ENCODE peak calls at places on chromosomes 12 and 14, in seven cellular contexts. A, V, Q, B, U, G and Z are unnamed samples.

GRCh38 chr12:89883630-89884364 is 175.2 kb upstream of the ATP2B1 start:
- DNase-seq in B (peak), A (no peak), U (peak), Q (no peak), V (peak), G (no peak), Z (no peak)

GRCh38 chr14:24408764-24409163 is 10.0 kb downstream of the NYNRIN start:
- DNase-seq in V (no peak), B (no peak), Q (no peak), G (no peak), A (no peak), U (peak), Z (no peak)

GRCh38 chr14:72104011-72104613 is 171.9 kb downstream of the RGS6 start:
- DNase-seq in B (peak), V (no peak), A (peak), Q (no peak), U (no peak), G (peak), Z (peak)

GRCh38 chr12:2507811-2508210 is 287.0 kb upstream of the FKBP4 start:
- DNase-seq in A (no peak), U (no peak), G (no peak), B (peak), Q (no peak), V (peak), Z (no peak)

GRCh38 chr14:39467889-39468524 is 35.8 kb upstream of the FBXO33 start:
- DNase-seq in A (no peak), B (peak), G (peak), V (peak), U (peak), Q (no peak), Z (peak)

GRCh38 chr14:100988011-100988410 is 84.5 kb upstream of the RTL1 start:
- DNase-seq in B (no peak), A (no peak), V (no peak), U (no peak), G (no peak), Q (no peak), Z (peak)

GRCh38 chr14:61860294-61860918 is 98.2 kb downstream of the SNAPC1 start:
- DNase-seq in V (no peak), B (peak), Q (no peak), G (peak), A (peak), U (peak), Z (peak)

GRCh38 chr12:132631357-132632065 is 12.9 kb downstream of the P2RX2 start:
- DNase-seq in U (no peak), Q (no peak), B (no peak), G (peak), V (no peak), A (no peak), Z (no peak)

GRCh38 chr12:126483145-126484068 is 1418.2 kb downstream of the AACS start:
- DNase-seq in U (peak), Q (peak), G (no peak), B (no peak), A (no peak), V (no peak), Z (no peak)

GRCh38 chr12:68773582-68773981 is 27.6 kb downstream of the SLC35E3 start:
- DNase-seq in U (no peak), B (no peak), V (no peak), Q (no peak), A (no peak), G (no peak), Z (no peak)

GRCh38 chr12:74286254-74286653 is 251.4 kb upstream of the ATXN7L3B start:
- DNase-seq in U (no peak), A (no peak), G (no peak), B (no peak), V (no peak), Q (no peak), Z (no peak)

GRCh38 chr14:76531821-76532318 is 155.9 kb downstream of the ESRRB start:
- DNase-seq in Q (no peak), U (no peak), B (peak), G (no peak), A (no peak), V (no peak), Z (no peak)

GRCh38 chr12:51000245-51000644 is 25.9 kb downstream of the SLC11A2 start:
- DNase-seq in V (no peak), Q (peak), G (no peak), B (no peak), U (peak), A (no peak), Z (no peak)

GRCh38 chr14:63759454-63759853 is 31.6 kb upstream of the SGPP1 start:
- DNase-seq in B (no peak), A (no peak), Q (no peak), G (peak), U (peak), V (no peak), Z (no peak)

GRCh38 chr12:104668274-104668718 is 211.5 kb downstream of the CHST11 start:
- DNase-seq in Q (no peak), A (no peak), B (no peak), G (no peak), U (no peak), V (no peak), Z (no peak)

GRCh38 chr12:2613674-2614073 is 181.1 kb upstream of the FKBP4 start:
- DNase-seq in B (no peak), G (no peak), Q (peak), A (no peak), V (no peak), U (peak), Z (peak)

GRCh38 chr14:101442451-101442850 is 118.8 kb upstream of the DIO3 start:
- DNase-seq in V (no peak), Q (no peak), U (no peak), G (peak), B (no peak), A (peak), Z (no peak)

GRCh38 chr12:4707306-4707705 is 12.9 kb upstream of the GALNT8 start:
- DNase-seq in B (no peak), G (no peak), U (no peak), V (no peak), Q (no peak), A (no peak), Z (no peak)

GRCh38 chr14:30974628-30975027 is 50.8 kb upstream of the AP4S1 start:
- DNase-seq in G (no peak), V (no peak), Q (no peak), A (no peak), B (no peak), U (peak), Z (no peak)

GRCh38 chr12:124302241-124302806 is 7.4 kb downstream of the RFLNA start:
- DNase-seq in V (no peak), B (no peak), G (no peak), Q (no peak), U (no peak), A (no peak), Z (no peak)

GRCh38 chr12:81300454-81300853 is 222.6 kb downstream of the ACSS3 start:
- DNase-seq in G (no peak), A (no peak), B (no peak), U (no peak), V (no peak), Q (no peak), Z (no peak)

GRCh38 chr12:3990356-3990975 is 117.3 kb upstream of the PARP11 start:
- DNase-seq in Q (no peak), B (no peak), U (no peak), V (no peak), A (no peak), G (no peak), Z (no peak)

GRCh38 chr12:12465522-12465921 is 97.1 kb downstream of the DUSP16 start:
- DNase-seq in Q (no peak), A (no peak), G (no peak), U (no peak), B (no peak), V (no peak), Z (no peak)

GRCh38 chr12:70842136-70842535 is 78.4 kb downstream of the PTPRR start:
- DNase-seq in B (no peak), U (peak), A (no peak), G (no peak), V (no peak), Q (no peak), Z (no peak)

GRCh38 chr12:26100966-26101744 is 23.7 kb downstream of the BHLHE41 start:
- DNase-seq in G (no peak), A (no peak), V (no peak), Q (no peak), U (no peak), B (no peak), Z (no peak)

GRCh38 chr14:106276326-106277267 is 750.2 kb downstream of the TMEM121 start:
- DNase-seq in A (no peak), G (no peak), Q (no peak), V (no peak), U (no peak), B (no peak), Z (no peak)

GRCh38 chr12:117047810-117048584 is 51.2 kb downstream of the TESC start:
- DNase-seq in U (peak), Q (no peak), V (no peak), G (no peak), A (no peak), B (no peak), Z (peak)

GRCh38 chr14:50943943-50944646 is at the start of gene PYGL:
- DNase-seq in V (no peak), Q (no peak), A (no peak), U (peak), G (peak), B (peak), Z (peak)

GRCh38 chr12:95805864-95806669 is 15.5 kb upstream of the NTN4 start:
- DNase-seq in U (peak), B (no peak), G (no peak), A (no peak), V (no peak), Q (peak), Z (peak)

GRCh38 chr14:22780105-22780679 is 13.7 kb downstream of the OXA1L start:
- DNase-seq in B (no peak), Q (no peak), A (no peak), G (no peak), U (no peak), V (no peak), Z (no peak)

GRCh38 chr12:4412056-4412455 is 32.5 kb upstream of the FGF23 start:
- DNase-seq in V (no peak), U (no peak), Q (no peak), A (no peak), G (no peak), B (no peak), Z (no peak)

GRCh38 chr12:49965836-49966235 is 4.2 kb downstream of the AQP5 start:
- DNase-seq in A (no peak), U (no peak), Q (no peak), G (no peak), B (no peak), V (no peak), Z (no peak)

GRCh38 chr14:52873694-52874093 is 77.2 kb downstream of the FERMT2 start:
- DNase-seq in U (peak), V (no peak), A (no peak), Q (no peak), B (no peak), G (no peak), Z (no peak)